ENCODE peak calls at places on chromosomes 2 and 18, in seven cellular contexts. One of them, this sample, is unnamed.

GRCh38 chr18:12745095-12745820 is 42.4 kb downstream of the PSMG2 start:
- DNase-seq in fibroblast of lung: no peak
- DNase-seq in kidney: no peak
- DNase-seq in coronary artery: no peak
- DNase-seq in small intestine: no peak
- DNase-seq in stomach: no peak
- DNase-seq in OCI-LY7: no peak
- DNase-seq in this sample: no peak

GRCh38 chr2:235859651-235860050 is 308.5 kb downstream of the GBX2 start:
- DNase-seq in fibroblast of lung: no peak
- DNase-seq in coronary artery: no peak
- DNase-seq in kidney: no peak
- DNase-seq in stomach: no peak
- DNase-seq in small intestine: no peak
- DNase-seq in OCI-LY7: no peak
- DNase-seq in this sample: no peak

GRCh38 chr2:231300020-231300721 is 95.3 kb upstream of the B3GNT7 start:
- DNase-seq in OCI-LY7: no peak
- DNase-seq in coronary artery: no peak
- DNase-seq in stomach: peak; percentile 59
- DNase-seq in kidney: no peak
- DNase-seq in fibroblast of lung: peak; percentile 50
- DNase-seq in small intestine: no peak
- DNase-seq in this sample: peak; percentile 63

GRCh38 chr2:215974700-215975429 is 38.5 kb downstream of the MREG start:
- DNase-seq in stomach: no peak
- DNase-seq in coronary artery: no peak
- DNase-seq in kidney: no peak
- DNase-seq in small intestine: no peak
- DNase-seq in OCI-LY7: no peak
- DNase-seq in fibroblast of lung: no peak
- DNase-seq in this sample: no peak

GRCh38 chr2:129729646-129730045 is 249.8 kb upstream of the RAB6C start:
- DNase-seq in OCI-LY7: no peak
- DNase-seq in fibroblast of lung: no peak
- DNase-seq in stomach: no peak
- DNase-seq in kidney: no peak
- DNase-seq in small intestine: no peak
- DNase-seq in coronary artery: no peak
- DNase-seq in this sample: no peak

GRCh38 chr2:112301171-112301584 is 25.8 kb downstream of the ZC3H6 start:
- DNase-seq in stomach: no peak
- DNase-seq in small intestine: no peak
- DNase-seq in coronary artery: no peak
- DNase-seq in fibroblast of lung: peak; percentile 94
- DNase-seq in OCI-LY7: no peak
- DNase-seq in kidney: no peak
- DNase-seq in this sample: no peak

GRCh38 chr2:101473911-101474751 is 781 bp downstream of the RFX8 start:
- DNase-seq in OCI-LY7: no peak
- DNase-seq in coronary artery: no peak
- DNase-seq in small intestine: no peak
- DNase-seq in kidney: peak; percentile 80
- DNase-seq in fibroblast of lung: peak; percentile 66
- DNase-seq in stomach: peak; percentile 27
- DNase-seq in this sample: peak; percentile 31

GRCh38 chr2:149180226-149180875 is 141.9 kb downstream of the LYPD6B start:
- DNase-seq in kidney: peak; percentile 52
- DNase-seq in coronary artery: no peak
- DNase-seq in stomach: no peak
- DNase-seq in OCI-LY7: no peak
- DNase-seq in fibroblast of lung: no peak
- DNase-seq in small intestine: no peak
- DNase-seq in this sample: no peak

GRCh38 chr2:207474871-207475485 is 54.8 kb upstream of the CREB1 start:
- DNase-seq in coronary artery: no peak
- DNase-seq in stomach: no peak
- DNase-seq in small intestine: peak; percentile 59
- DNase-seq in kidney: no peak
- DNase-seq in OCI-LY7: peak; percentile 57
- DNase-seq in fibroblast of lung: peak; percentile 36
- DNase-seq in this sample: no peak

GRCh38 chr2:28707592-28707991 is 44.0 kb upstream of the PPP1CB start:
- DNase-seq in small intestine: no peak
- DNase-seq in kidney: no peak
- DNase-seq in fibroblast of lung: no peak
- DNase-seq in stomach: no peak
- DNase-seq in OCI-LY7: no peak
- DNase-seq in coronary artery: no peak
- DNase-seq in this sample: no peak

GRCh38 chr18:79772108-79772864 is 25.5 kb upstream of the KCNG2 start:
- DNase-seq in coronary artery: no peak
- DNase-seq in kidney: no peak
- DNase-seq in fibroblast of lung: no peak
- DNase-seq in OCI-LY7: no peak
- DNase-seq in stomach: no peak
- DNase-seq in small intestine: no peak
- DNase-seq in this sample: no peak

GRCh38 chr2:228630786-228631185 is 449.3 kb upstream of the SPHKAP start:
- DNase-seq in stomach: no peak
- DNase-seq in small intestine: no peak
- DNase-seq in fibroblast of lung: no peak
- DNase-seq in coronary artery: no peak
- DNase-seq in OCI-LY7: no peak
- DNase-seq in kidney: no peak
- DNase-seq in this sample: no peak

GRCh38 chr18:58633874-58634273 is 5.0 kb upstream of the ALPK2 start:
- DNase-seq in kidney: no peak
- DNase-seq in fibroblast of lung: no peak
- DNase-seq in OCI-LY7: no peak
- DNase-seq in small intestine: no peak
- DNase-seq in stomach: no peak
- DNase-seq in coronary artery: no peak
- DNase-seq in this sample: no peak

GRCh38 chr18:32470136-32470712 is 458 bp downstream of the GAREM1 start:
- DNase-seq in fibroblast of lung: peak; percentile 51
- DNase-seq in coronary artery: peak; percentile 75
- DNase-seq in small intestine: peak; percentile 34
- DNase-seq in stomach: peak; percentile 45
- DNase-seq in OCI-LY7: peak; percentile 10
- DNase-seq in kidney: peak; percentile 81
- DNase-seq in this sample: no peak

GRCh38 chr2:98448441-98449145 is 3.9 kb downstream of the INPP4A start:
- DNase-seq in small intestine: peak; percentile 56
- DNase-seq in stomach: no peak
- DNase-seq in OCI-LY7: no peak
- DNase-seq in coronary artery: no peak
- DNase-seq in kidney: no peak
- DNase-seq in fibroblast of lung: no peak
- DNase-seq in this sample: no peak

GRCh38 chr2:198116652-198117175 is 312.3 kb downstream of the PLCL1 start:
- DNase-seq in coronary artery: no peak
- DNase-seq in OCI-LY7: no peak
- DNase-seq in small intestine: no peak
- DNase-seq in fibroblast of lung: peak; percentile 37
- DNase-seq in stomach: no peak
- DNase-seq in kidney: no peak
- DNase-seq in this sample: no peak

GRCh38 chr2:172300851-172301250 is 126.5 kb upstream of the ITGA6 start:
- DNase-seq in OCI-LY7: no peak
- DNase-seq in fibroblast of lung: no peak
- DNase-seq in small intestine: no peak
- DNase-seq in coronary artery: no peak
- DNase-seq in stomach: no peak
- DNase-seq in kidney: no peak
- DNase-seq in this sample: no peak

GRCh38 chr2:28269019-28269784 is 123.5 kb upstream of the FOSL2 start:
- DNase-seq in small intestine: peak; percentile 98
- DNase-seq in OCI-LY7: no peak
- DNase-seq in kidney: no peak
- DNase-seq in stomach: peak; percentile 46
- DNase-seq in coronary artery: no peak
- DNase-seq in fibroblast of lung: peak; percentile 79
- DNase-seq in this sample: no peak

GRCh38 chr2:1731963-1732768 is 12.1 kb downstream of the PXDN start:
- DNase-seq in small intestine: no peak
- DNase-seq in coronary artery: peak; percentile 74
- DNase-seq in fibroblast of lung: no peak
- DNase-seq in OCI-LY7: no peak
- DNase-seq in kidney: peak; percentile 60
- DNase-seq in stomach: peak; percentile 22
- DNase-seq in this sample: no peak

GRCh38 chr18:57416542-57416941 is 18.6 kb upstream of the ONECUT2 start:
- DNase-seq in OCI-LY7: no peak
- DNase-seq in small intestine: no peak
- DNase-seq in coronary artery: no peak
- DNase-seq in fibroblast of lung: no peak
- DNase-seq in kidney: no peak
- DNase-seq in stomach: no peak
- DNase-seq in this sample: no peak

GRCh38 chr2:88170472-88170892 is 336 bp downstream of the THNSL2 start:
- DNase-seq in OCI-LY7: no peak
- DNase-seq in small intestine: peak; percentile 28
- DNase-seq in fibroblast of lung: no peak
- DNase-seq in stomach: no peak
- DNase-seq in coronary artery: no peak
- DNase-seq in kidney: no peak
- DNase-seq in this sample: peak; percentile 40

GRCh38 chr2:237099804-237100203 is 14.1 kb downstream of the COPS8 start:
- DNase-seq in small intestine: no peak
- DNase-seq in kidney: no peak
- DNase-seq in fibroblast of lung: no peak
- DNase-seq in stomach: no peak
- DNase-seq in OCI-LY7: no peak
- DNase-seq in coronary artery: no peak
- DNase-seq in this sample: no peak

GRCh38 chr18:37521500-37522465 is 43.8 kb downstream of the CELF4 start:
- DNase-seq in coronary artery: no peak
- DNase-seq in kidney: no peak
- DNase-seq in stomach: no peak
- DNase-seq in fibroblast of lung: no peak
- DNase-seq in small intestine: no peak
- DNase-seq in OCI-LY7: no peak
- DNase-seq in this sample: no peak

GRCh38 chr2:176093145-176093888 is 796 bp downstream of the HOXD13 start:
- DNase-seq in fibroblast of lung: no peak
- DNase-seq in stomach: peak; percentile 22
- DNase-seq in OCI-LY7: no peak
- DNase-seq in small intestine: no peak
- DNase-seq in coronary artery: no peak
- DNase-seq in kidney: peak; percentile 63
- DNase-seq in this sample: no peak

GRCh38 chr18:57208056-57208455 is 61.2 kb downstream of the BOD1L2 start:
- DNase-seq in stomach: no peak
- DNase-seq in small intestine: peak; percentile 87
- DNase-seq in kidney: no peak
- DNase-seq in OCI-LY7: no peak
- DNase-seq in coronary artery: no peak
- DNase-seq in fibroblast of lung: no peak
- DNase-seq in this sample: no peak

GRCh38 chr2:109663721-109664120 is 49.6 kb downstream of the SOWAHC start:
- DNase-seq in stomach: no peak
- DNase-seq in kidney: peak; percentile 81
- DNase-seq in small intestine: no peak
- DNase-seq in fibroblast of lung: peak; percentile 90
- DNase-seq in OCI-LY7: no peak
- DNase-seq in coronary artery: no peak
- DNase-seq in this sample: no peak

GRCh38 chr18:46756172-46756558 is 688 bp downstream of the ST8SIA5 start:
- DNase-seq in stomach: no peak
- DNase-seq in small intestine: no peak
- DNase-seq in coronary artery: no peak
- DNase-seq in fibroblast of lung: no peak
- DNase-seq in kidney: no peak
- DNase-seq in OCI-LY7: no peak
- DNase-seq in this sample: no peak

GRCh38 chr2:52749764-52750163 is 1017.8 kb upstream of the CHAC2 start:
- DNase-seq in kidney: no peak
- DNase-seq in OCI-LY7: no peak
- DNase-seq in small intestine: no peak
- DNase-seq in fibroblast of lung: peak; percentile 4
- DNase-seq in coronary artery: no peak
- DNase-seq in stomach: no peak
- DNase-seq in this sample: no peak

GRCh38 chr18:30454920-30455319 is 587.6 kb downstream of the DSC3 start:
- DNase-seq in coronary artery: no peak
- DNase-seq in kidney: no peak
- DNase-seq in fibroblast of lung: no peak
- DNase-seq in stomach: no peak
- DNase-seq in small intestine: no peak
- DNase-seq in OCI-LY7: no peak
- DNase-seq in this sample: no peak
- H3K27ac ChIP-seq in coronary artery: no peak overlapping the region
- H3K27ac ChIP-seq in kidney: no peak overlapping the region
- H3K27ac ChIP-seq in fibroblast of lung: no peak overlapping the region
- H3K27ac ChIP-seq in stomach: no peak overlapping the region
- H3K27ac ChIP-seq in small intestine: no peak overlapping the region
- H3K27ac ChIP-seq in OCI-LY7: no peak overlapping the region
- H3K27ac ChIP-seq in this sample: no peak overlapping the region

GRCh38 chr18:8247700-8248099 is 361.5 kb upstream of the RAB12 start:
- DNase-seq in kidney: no peak
- DNase-seq in stomach: no peak
- DNase-seq in small intestine: no peak
- DNase-seq in fibroblast of lung: no peak
- DNase-seq in OCI-LY7: no peak
- DNase-seq in coronary artery: no peak
- DNase-seq in this sample: no peak
- H3K27ac ChIP-seq in kidney: no peak overlapping the region
- H3K27ac ChIP-seq in stomach: no peak overlapping the region
- H3K27ac ChIP-seq in small intestine: no peak overlapping the region
- H3K27ac ChIP-seq in fibroblast of lung: no peak overlapping the region
- H3K27ac ChIP-seq in OCI-LY7: no peak overlapping the region
- H3K27ac ChIP-seq in coronary artery: no peak overlapping the region
- H3K27ac ChIP-seq in this sample: no peak overlapping the region

GRCh38 chr18:44743626-44744025 is 62.9 kb downstream of the SETBP1 start:
- DNase-seq in small intestine: no peak
- DNase-seq in kidney: no peak
- DNase-seq in fibroblast of lung: no peak
- DNase-seq in stomach: no peak
- DNase-seq in OCI-LY7: no peak
- DNase-seq in coronary artery: no peak
- DNase-seq in this sample: no peak
- H3K27ac ChIP-seq in small intestine: no peak overlapping the region
- H3K27ac ChIP-seq in kidney: peak overlapping the region; percentile 22
- H3K27ac ChIP-seq in fibroblast of lung: no peak overlapping the region
- H3K27ac ChIP-seq in stomach: peak overlapping the region; percentile 49
- H3K27ac ChIP-seq in OCI-LY7: no peak overlapping the region
- H3K27ac ChIP-seq in coronary artery: no peak overlapping the region
- H3K27ac ChIP-seq in this sample: no peak overlapping the region

DNA sequence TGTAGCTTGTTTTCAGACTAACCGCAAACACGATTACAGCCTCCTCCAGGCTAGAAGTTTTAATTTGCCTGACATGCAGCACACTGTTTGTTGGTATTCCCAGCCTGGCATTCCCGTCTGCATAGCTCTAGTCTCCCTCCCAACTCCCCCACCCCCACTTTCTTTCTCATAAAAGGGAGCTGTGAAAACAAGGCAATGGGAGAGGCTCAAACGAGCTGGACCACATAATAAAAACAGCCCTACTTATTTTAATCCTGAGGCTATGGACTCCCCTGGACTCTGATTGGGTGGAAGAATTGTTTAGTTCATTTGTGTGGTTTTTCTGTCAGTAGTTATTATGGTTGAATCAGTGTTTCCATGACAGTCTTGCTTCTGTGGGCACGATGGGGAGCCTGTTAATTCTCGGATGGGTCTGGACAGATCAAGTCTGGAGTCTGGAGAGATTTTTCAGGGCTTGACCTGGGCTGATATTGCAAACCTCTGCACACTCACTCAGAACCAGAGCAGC is 1.2 kb downstream of the STON1 start:
- DNase-seq in OCI-LY7: no peak
- DNase-seq in coronary artery: no peak
- DNase-seq in fibroblast of lung: peak; percentile 85
- DNase-seq in small intestine: no peak
- DNase-seq in kidney: no peak
- DNase-seq in stomach: no peak
- DNase-seq in this sample: no peak
- H3K27ac ChIP-seq in OCI-LY7: no peak overlapping the region
- H3K27ac ChIP-seq in coronary artery: peak overlapping the region; percentile 85
- H3K27ac ChIP-seq in fibroblast of lung: no peak overlapping the region
- H3K27ac ChIP-seq in small intestine: no peak overlapping the region
- H3K27ac ChIP-seq in kidney: peak overlapping the region; percentile 84
- H3K27ac ChIP-seq in stomach: peak overlapping the region; percentile 92
- H3K27ac ChIP-seq in this sample: peak overlapping the region; percentile 91